ENCODE peak calls at places on chromosomes 12 and 14, in eight cellular contexts. H is A549, O is adrenal gland, K is stomach, B is endothelial cell of umbilical vein, L is HCT116, R is heart left ventricle, I is spleen. Z is an unnamed sample.

GRCh38 chr12:59708059-59708458 is 112.2 kb downstream of the SLC16A7 start:
- DNase-seq in H (no peak), O (no peak), K (no peak), B (no peak), L (peak; percentile 1), R (no peak), I (no peak), Z (no peak)

GRCh38 chr12:66203820-66204219 is 14.8 kb downstream of the IRAK3 start:
- DNase-seq in H (no peak), O (no peak), K (no peak), B (no peak), L (no peak), R (no peak), I (no peak), Z (no peak)

GRCh38 chr12:93824514-93825500 is 147.6 kb downstream of the CRADD start:
- DNase-seq in H (no peak), O (no peak), K (no peak), B (no peak), L (no peak), R (no peak), I (no peak), Z (no peak)

GRCh38 chr12:117069126-117069788 is 30.0 kb downstream of the TESC start:
- DNase-seq in H (no peak), O (peak; percentile 60), K (no peak), B (no peak), L (no peak), R (peak; percentile 32), I (no peak), Z (no peak)

GRCh38 chr12:44875954-44876553 is at the start of gene NELL2:
- DNase-seq in H (peak; percentile 49), O (peak; percentile 19), K (no peak), B (peak; percentile 8), L (no peak), R (no peak), I (peak; percentile 75), Z (peak; percentile 68)

GRCh38 chr12:124399622-124400021 is 104.7 kb downstream of the RFLNA start:
- DNase-seq in H (peak; percentile 69), O (no peak), K (no peak), B (peak; percentile 49), L (no peak), R (no peak), I (no peak), Z (no peak)

GRCh38 chr12:52646613-52647012 is 5.4 kb downstream of the KRT2 start:
- DNase-seq in H (no peak), O (no peak), K (no peak), B (no peak), L (no peak), R (no peak), I (no peak), Z (no peak)

GRCh38 chr14:76576047-76576741 is 185.1 kb upstream of the VASH1 start:
- DNase-seq in H (no peak), O (no peak), K (no peak), B (peak; percentile 72), L (no peak), R (no peak), I (no peak), Z (no peak)

GRCh38 chr12:6850796-6851152 is 312 bp downstream of the CDCA3 start:
- DNase-seq in H (no peak), O (peak; percentile 91), K (no peak), B (no peak), L (no peak), R (peak; percentile 74), I (peak; percentile 90), Z (no peak)

GRCh38 chr12:12533238-12533829 is 29.3 kb downstream of the DUSP16 start:
- DNase-seq in H (no peak), O (peak; percentile 84), K (peak; percentile 78), B (no peak), L (no peak), R (peak; percentile 67), I (no peak), Z (peak; percentile 66)

GRCh38 chr12:54716284-54716683 is 68.1 kb upstream of the DCD start:
- DNase-seq in H (no peak), O (no peak), K (no peak), B (no peak), L (no peak), R (no peak), I (no peak), Z (no peak)

GRCh38 chr12:55659486-55660385 is 23.0 kb downstream of the OR10P1 start:
- DNase-seq in H (no peak), O (peak; percentile 91), K (no peak), B (peak; percentile 12), L (no peak), R (no peak), I (no peak), Z (peak; percentile 87)

GRCh38 chr12:131003676-131004075 is 50.0 kb downstream of the ADGRD1 start:
- DNase-seq in H (no peak), O (no peak), K (no peak), B (no peak), L (no peak), R (no peak), I (peak; percentile 66), Z (no peak)

GRCh38 chr14:105301103-105301914 is 508 bp upstream of the BRF1 start:
- DNase-seq in H (peak; percentile 88), O (peak; percentile 97), K (peak; percentile 100), B (peak; percentile 95), L (peak; percentile 89), R (peak; percentile 100), I (peak; percentile 100), Z (peak; percentile 99)

GRCh38 chr14:68141531-68142088 is 322.0 kb downstream of the RAD51B start:
- DNase-seq in H (no peak), O (no peak), K (no peak), B (no peak), L (peak; percentile 60), R (no peak), I (no peak), Z (no peak)

GRCh38 chr12:76863811-76864210 is 15.0 kb downstream of the CSRP2 start:
- DNase-seq in H (no peak), O (no peak), K (no peak), B (no peak), L (no peak), R (no peak), I (no peak), Z (no peak)

GRCh38 chr12:93484315-93484981 is 17.1 kb downstream of the MRPL42 start:
- DNase-seq in H (no peak), O (peak; percentile 65), K (no peak), B (no peak), L (no peak), R (no peak), I (no peak), Z (no peak)

GRCh38 chr12:38374751-38375150 is 58.2 kb downstream of the ALG10B start:
- DNase-seq in H (no peak), O (no peak), K (no peak), B (no peak), L (no peak), R (no peak), I (no peak), Z (no peak)

GRCh38 chr14:31243860-31244259 is 36.3 kb upstream of the HECTD1 start:
- DNase-seq in H (no peak), O (no peak), K (peak; percentile 64), B (no peak), L (peak; percentile 96), R (no peak), I (no peak), Z (no peak)

GRCh38 chr14:58427289-58428010 is at the start of the genes KIAA0586 and TIMM9:
- DNase-seq in H (peak; percentile 90), O (peak; percentile 98), K (peak; percentile 96), B (peak; percentile 98), L (peak; percentile 98), R (peak; percentile 97), I (peak; percentile 97), Z (peak; percentile 96)

GRCh38 chr12:24964342-24964741 is 15.4 kb upstream of the BCAT1 start:
- DNase-seq in H (no peak), O (no peak), K (no peak), B (no peak), L (no peak), R (no peak), I (no peak), Z (no peak)

GRCh38 chr12:10207136-10207535 is 5.5 kb upstream of the GABARAPL1 start:
- DNase-seq in H (no peak), O (no peak), K (no peak), B (peak; percentile 62), L (no peak), R (no peak), I (no peak), Z (no peak)
- H3K27ac ChIP-seq in H (no peak overlapping the region), O (no peak overlapping the region), K (no peak overlapping the region), B (no peak overlapping the region), L (no peak overlapping the region), R (no peak overlapping the region), I (no peak overlapping the region), Z (no peak overlapping the region)

GRCh38 chr14:35292051-35292769 is at the start of gene PSMA6:
- DNase-seq in H (peak; percentile 93), O (peak; percentile 99), K (peak; percentile 99), B (peak; percentile 100), L (peak; percentile 98), R (peak; percentile 99), I (peak; percentile 100), Z (peak; percentile 99)
- TF ChIP-seq POLR2A in H (peak; percentile 34), O (peak; percentile 60), K (no peak), B (peak; percentile 81), L (peak; percentile 79), R (no peak), I (no peak), Z (no peak)

GRCh38 chr12:9064201-9064814 is 51.4 kb downstream of the A2M start:
- DNase-seq in H (peak; percentile 57), O (peak; percentile 64), K (peak; percentile 72), B (peak; percentile 83), L (peak; percentile 42), R (peak; percentile 81), I (peak; percentile 87), Z (peak; percentile 81)

GRCh38 chr12:9066755-9067433 is 48.8 kb downstream of the A2M start:
- DNase-seq in H (no peak), O (no peak), K (no peak), B (no peak), L (no peak), R (no peak), I (no peak), Z (no peak)

GRCh38 chr12:9066183-9066623 is 49.5 kb downstream of the A2M start:
- DNase-seq in H (no peak), O (no peak), K (no peak), B (no peak), L (no peak), R (no peak), I (no peak), Z (no peak)

GRCh38 chr12:9064815-9065606 is 50.7 kb downstream of the A2M start:
- DNase-seq in H (peak; percentile 60), O (peak; percentile 85), K (peak; percentile 93), B (peak; percentile 52), L (peak; percentile 71), R (peak; percentile 87), I (peak; percentile 80), Z (peak; percentile 85)

GRCh38 chr12:9065607-9065856 is 50.2 kb downstream of the A2M start:
- DNase-seq in H (no peak), O (no peak), K (no peak), B (no peak), L (no peak), R (no peak), I (no peak), Z (no peak)
- H3K27ac ChIP-seq in H (peak overlapping the region; percentile 76), O (peak overlapping the region; percentile 97), K (peak overlapping the region; percentile 95), B (no peak overlapping the region), L (peak overlapping the region; percentile 68), R (peak overlapping the region; percentile 99), I (no peak overlapping the region), Z (peak overlapping the region; percentile 99)

GRCh38 chr14:99603965-99604765 is at the start of gene CCDC85C:
- DNase-seq in H (peak; percentile 91), O (peak; percentile 93), K (peak; percentile 97), B (peak; percentile 92), L (peak; percentile 85), R (peak; percentile 97), I (peak; percentile 95), Z (peak; percentile 94)
- TF ChIP-seq POLR2A in H (peak; percentile 37), O (no peak), K (no peak), B (peak; percentile 48), L (no peak), R (no peak), I (no peak), Z (no peak)